ENCODE peak calls at places on chromosomes 5 and 9, in six cellular contexts. F, L, S, B, C and D are unnamed samples.

GRCh38 chr5:146068136-146068717 is 37.1 kb downstream of the PLAC8L1 start:
- DNase-seq in F (no peak), L (no peak), S (no peak), B (no peak), C (no peak), D (no peak)

GRCh38 chr9:123946257-123946855 is 16.4 kb upstream of the DENND1A start:
- DNase-seq in F (no peak), L (no peak), S (no peak), B (no peak), C (no peak), D (no peak)

GRCh38 chr9:70525553-70525952 is 111.1 kb upstream of the KLF9 start:
- DNase-seq in F (no peak), L (no peak), S (no peak), B (no peak), C (no peak), D (no peak)

GRCh38 chr5:122465994-122466393 is 154.0 kb downstream of the SNCAIP start:
- DNase-seq in F (no peak), L (no peak), S (no peak), B (no peak), C (no peak), D (no peak)

GRCh38 chr9:124570942-124571666 is 63.9 kb upstream of the NR5A1 start:
- DNase-seq in F (no peak), L (no peak), S (no peak), B (no peak), C (no peak), D (no peak)

GRCh38 chr5:35672995-35673394 is 55.3 kb downstream of the SPEF2 start:
- DNase-seq in F (no peak), L (no peak), S (no peak), B (no peak), C (no peak), D (no peak)

GRCh38 chr9:130301483-130302286 is 36.1 kb downstream of the HMCN2 start:
- DNase-seq in F (peak), L (no peak), S (no peak), B (no peak), C (no peak), D (no peak)

GRCh38 chr5:157132302-157132612 is 10.4 kb downstream of the MED7 start:
- DNase-seq in F (no peak), L (no peak), S (no peak), B (no peak), C (no peak), D (no peak)

GRCh38 chr9:87250205-87250604 is 247.5 kb upstream of the DAPK1 start:
- DNase-seq in F (no peak), L (no peak), S (no peak), B (no peak), C (no peak), D (peak)

GRCh38 chr5:42665857-42666256 is 90.8 kb upstream of the CCDC152 start:
- DNase-seq in F (no peak), L (no peak), S (no peak), B (no peak), C (no peak), D (no peak)

GRCh38 chr9:108743426-108743825 is 112.4 kb downstream of the ACTL7B start:
- DNase-seq in F (no peak), L (no peak), S (no peak), B (no peak), C (no peak), D (no peak)

GRCh38 chr9:1200847-1201251 is 150.7 kb downstream of the DMRT2 start:
- DNase-seq in F (no peak), L (no peak), S (no peak), B (no peak), C (peak), D (no peak)

GRCh38 chr9:8858250-8859161 is 1058.9 kb upstream of the DMAC1 start:
- DNase-seq in F (peak), L (no peak), S (peak), B (no peak), C (no peak), D (no peak)

GRCh38 chr5:119304439-119304838 is 51.4 kb upstream of the TNFAIP8 start:
- DNase-seq in F (no peak), L (no peak), S (no peak), B (no peak), C (peak), D (no peak)

GRCh38 chr5:154190652-154191304 is at the start of gene GALNT10:
- DNase-seq in F (peak), L (no peak), S (no peak), B (peak), C (peak), D (peak)

GRCh38 chr5:138649316-138649720 is 74.1 kb upstream of the HSPA9 start:
- DNase-seq in F (no peak), L (no peak), S (no peak), B (no peak), C (no peak), D (no peak)
- TF ChIP-seq JUND in F (no peak), L (no peak), S (no peak), B (no peak), C (no peak), D (no peak)

GRCh38 chr5:86756839-86757238 is 139.1 kb downstream of the COX7C start:
- DNase-seq in F (no peak), L (no peak), S (no peak), B (no peak), C (no peak), D (no peak)
- TF ChIP-seq JUND in F (no peak), L (no peak), S (no peak), B (no peak), C (no peak), D (no peak)

GRCh38 chr5:148740966-148741742 is 85.3 kb upstream of the ADRB2 start:
- DNase-seq in F (peak), L (no peak), S (no peak), B (peak), C (peak), D (peak)
- TF ChIP-seq JUND in F (no peak), L (no peak), S (no peak), B (no peak), C (no peak), D (no peak)

GRCh38 chr5:168424506-168425298 is 61.6 kb upstream of the RARS1 start:
- DNase-seq in F (no peak), L (no peak), S (no peak), B (no peak), C (no peak), D (no peak)
- TF ChIP-seq JUND in F (peak), L (no peak), S (no peak), B (no peak), C (no peak), D (no peak)

GRCh38 chr9:91034521-91034920 is 232.9 kb downstream of the SYK start:
- DNase-seq in F (no peak), L (no peak), S (no peak), B (no peak), C (no peak), D (no peak)
- TF ChIP-seq JUND in F (no peak), L (no peak), S (no peak), B (no peak), C (no peak), D (no peak)

DNA sequence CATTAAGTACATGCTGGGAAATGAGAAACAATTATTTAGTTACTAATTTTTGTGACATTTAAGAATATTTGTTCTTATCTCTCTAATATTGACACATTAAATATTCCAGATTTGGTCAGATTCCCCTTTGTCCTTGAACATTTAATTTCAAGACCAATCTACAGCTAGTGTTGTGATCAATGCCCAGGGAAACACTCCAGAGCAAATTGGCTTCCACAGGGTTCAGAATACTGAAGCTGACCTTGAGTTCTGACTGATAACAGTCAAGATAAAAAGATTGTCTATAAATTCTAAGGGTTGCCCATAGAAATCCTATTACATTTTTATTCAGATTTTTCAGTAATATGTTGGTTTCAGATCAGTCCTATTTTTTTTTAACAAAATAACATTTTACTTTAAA is 31.3 kb downstream of the ZFYVE16 start:
- DNase-seq in F (no peak), L (no peak), S (no peak), B (no peak), C (no peak), D (no peak)
- TF ChIP-seq JUND in F (no peak), L (no peak), S (no peak), B (no peak), C (no peak), D (no peak)

GRCh38 chr5:31186672-31187267 is 6.7 kb upstream of the CDH6 start:
- DNase-seq in F (peak), L (no peak), S (no peak), B (peak), C (peak), D (peak)
- TF ChIP-seq JUND in F (no peak), L (no peak), S (no peak), B (no peak), C (no peak), D (no peak)

GRCh38 chr5:62385136-62385535 is 18.6 kb downstream of the DIMT1 start:
- DNase-seq in F (no peak), L (no peak), S (no peak), B (no peak), C (no peak), D (no peak)

GRCh38 chr5:62385816-62386400 is 17.8 kb downstream of the DIMT1 start:
- DNase-seq in F (no peak), L (no peak), S (no peak), B (no peak), C (no peak), D (no peak)

GRCh38 chr5:62386824-62387223 is 16.9 kb downstream of the DIMT1 start:
- DNase-seq in F (no peak), L (no peak), S (no peak), B (no peak), C (no peak), D (no peak)
- TF ChIP-seq JUND in F (no peak), L (no peak), S (no peak), B (no peak), C (no peak), D (no peak)

GRCh38 chr9:122159925-122160246 is 178 bp downstream of the MORN5 start:
- DNase-seq in F (no peak), L (no peak), S (no peak), B (no peak), C (no peak), D (no peak)

GRCh38 chr9:122168356-122168755 is 8.6 kb downstream of the MORN5 start:
- DNase-seq in F (no peak), L (no peak), S (no peak), B (no peak), C (no peak), D (no peak)

GRCh38 chr9:122159026-122159924 is at the start of the genes MORN5 and NDUFA8:
- DNase-seq in F (peak), L (peak), S (peak), B (peak), C (peak), D (peak)

GRCh38 chr9:122162415-122162814 is 2.7 kb downstream of the MORN5 start:
- DNase-seq in F (no peak), L (no peak), S (no peak), B (no peak), C (no peak), D (no peak)

DNA sequence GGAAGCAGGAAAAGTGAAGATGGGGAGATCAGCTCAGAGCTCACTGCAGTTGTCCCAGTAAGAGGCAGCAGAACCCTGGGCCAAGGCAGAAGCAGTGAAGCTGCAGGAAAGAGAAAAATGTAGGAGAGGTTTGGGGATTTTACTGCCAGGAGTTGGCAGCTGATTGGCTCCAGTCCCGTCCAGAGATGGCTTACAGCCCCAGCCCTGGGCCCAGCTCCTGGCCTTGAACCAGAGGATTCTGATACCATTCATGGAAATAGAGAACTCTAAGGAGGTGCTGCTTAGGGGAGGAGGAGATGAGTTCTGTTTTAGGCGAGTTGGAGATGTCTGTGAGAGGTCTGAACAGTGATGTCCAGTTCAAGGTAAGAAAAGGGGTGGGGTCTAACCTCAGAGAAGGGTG is 4.6 kb downstream of the MORN5 start:
- DNase-seq in F (no peak), L (no peak), S (no peak), B (no peak), C (no peak), D (no peak)
- TF ChIP-seq JUND in F (no peak), L (no peak), S (no peak), B (no peak), C (no peak), D (no peak)

DNA sequence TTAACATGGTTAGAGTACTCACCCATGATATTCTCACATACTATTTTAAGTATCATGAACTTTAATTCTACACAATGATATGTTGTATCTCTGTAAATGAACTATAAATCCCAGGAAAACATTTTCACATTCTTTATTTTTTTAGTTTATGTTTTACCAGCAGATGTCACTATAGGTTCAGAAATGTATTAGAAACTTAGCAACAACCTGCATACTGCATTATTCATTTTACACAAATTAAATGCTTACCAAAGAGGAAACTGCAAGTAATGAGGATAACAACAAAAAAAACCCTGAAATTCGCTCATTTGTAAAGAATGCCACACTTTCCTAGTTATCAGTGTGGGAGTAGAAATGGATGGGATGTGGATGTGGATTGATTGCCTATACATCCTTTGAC is 217.5 kb upstream of the OTULINL start:
- DNase-seq in F (peak), L (no peak), S (no peak), B (no peak), C (no peak), D (peak)
- TF ChIP-seq JUND in F (no peak), L (no peak), S (no peak), B (no peak), C (no peak), D (no peak)